ENCODE peak calls at places on chromosomes 4 and X, in seven cellular contexts. One of them, this sample, is unnamed.

GRCh38 chrX:43881410-43882293 is 598 bp downstream of the MAOB start:
- DNase-seq in fibroblast of lung: no peak
- DNase-seq in psoas muscle: peak
- DNase-seq in K562: no peak
- DNase-seq in GM12864: no peak
- DNase-seq in hepatocyte: peak
- DNase-seq in breast epithelium: no peak
- DNase-seq in this sample: no peak

GRCh38 chrX:7065473-7065872 is 82.0 kb upstream of the STS start:
- DNase-seq in fibroblast of lung: no peak
- DNase-seq in psoas muscle: no peak
- DNase-seq in K562: no peak
- DNase-seq in GM12864: no peak
- DNase-seq in hepatocyte: no peak
- DNase-seq in breast epithelium: no peak
- DNase-seq in this sample: no peak

GRCh38 chr4:13483142-13484044 is 747 bp downstream of the RAB28 start:
- DNase-seq in fibroblast of lung: peak
- DNase-seq in psoas muscle: peak
- DNase-seq in K562: peak
- DNase-seq in GM12864: no peak
- DNase-seq in hepatocyte: peak
- DNase-seq in breast epithelium: peak
- DNase-seq in this sample: peak

GRCh38 chr4:64326507-64326906 is 82.7 kb downstream of the TECRL start:
- DNase-seq in fibroblast of lung: no peak
- DNase-seq in psoas muscle: no peak
- DNase-seq in K562: no peak
- DNase-seq in GM12864: no peak
- DNase-seq in hepatocyte: no peak
- DNase-seq in breast epithelium: no peak
- DNase-seq in this sample: no peak

GRCh38 chr4:116501954-116502353 is 583.4 kb downstream of the TRAM1L1 start:
- DNase-seq in fibroblast of lung: no peak
- DNase-seq in psoas muscle: no peak
- DNase-seq in K562: peak
- DNase-seq in GM12864: no peak
- DNase-seq in hepatocyte: no peak
- DNase-seq in breast epithelium: no peak
- DNase-seq in this sample: no peak

GRCh38 chr4:146637853-146638800 is 566 bp upstream of the POU4F2 start:
- DNase-seq in fibroblast of lung: no peak
- DNase-seq in psoas muscle: no peak
- DNase-seq in K562: no peak
- DNase-seq in GM12864: no peak
- DNase-seq in hepatocyte: no peak
- DNase-seq in breast epithelium: no peak
- DNase-seq in this sample: no peak

GRCh38 chr4:185464887-185465286 is 6.6 kb downstream of the CCDC110 start:
- DNase-seq in fibroblast of lung: no peak
- DNase-seq in psoas muscle: no peak
- DNase-seq in K562: no peak
- DNase-seq in GM12864: no peak
- DNase-seq in hepatocyte: no peak
- DNase-seq in breast epithelium: no peak
- DNase-seq in this sample: no peak

GRCh38 chrX:149374751-149375150 is 130.4 kb downstream of the IDS start:
- DNase-seq in fibroblast of lung: peak
- DNase-seq in psoas muscle: no peak
- DNase-seq in K562: no peak
- DNase-seq in GM12864: no peak
- DNase-seq in hepatocyte: no peak
- DNase-seq in breast epithelium: no peak
- DNase-seq in this sample: no peak

GRCh38 chr4:74120086-74120485 is 21.1 kb upstream of the CXCL2 start:
- DNase-seq in fibroblast of lung: no peak
- DNase-seq in psoas muscle: no peak
- DNase-seq in K562: no peak
- DNase-seq in GM12864: no peak
- DNase-seq in hepatocyte: no peak
- DNase-seq in breast epithelium: no peak
- DNase-seq in this sample: no peak

GRCh38 chr4:80264825-80265224 is 1.6 kb upstream of the FGF5 start:
- DNase-seq in fibroblast of lung: no peak
- DNase-seq in psoas muscle: no peak
- DNase-seq in K562: no peak
- DNase-seq in GM12864: no peak
- DNase-seq in hepatocyte: no peak
- DNase-seq in breast epithelium: no peak
- DNase-seq in this sample: no peak
- TF ChIP-seq CTCF in fibroblast of lung: no peak
- TF ChIP-seq CTCF in psoas muscle: no peak
- TF ChIP-seq CTCF in K562: no peak
- TF ChIP-seq CTCF in GM12864: no peak
- TF ChIP-seq CTCF in hepatocyte: no peak
- TF ChIP-seq CTCF in breast epithelium: no peak
- TF ChIP-seq CTCF in this sample: no peak

GRCh38 chr4:123862812-123863211 is 466.2 kb downstream of the SPRY1 start:
- DNase-seq in fibroblast of lung: no peak
- DNase-seq in psoas muscle: no peak
- DNase-seq in K562: no peak
- DNase-seq in GM12864: no peak
- DNase-seq in hepatocyte: no peak
- DNase-seq in breast epithelium: no peak
- DNase-seq in this sample: no peak

GRCh38 chr4:123853651-123854050 is 457.1 kb downstream of the SPRY1 start:
- DNase-seq in fibroblast of lung: no peak
- DNase-seq in psoas muscle: no peak
- DNase-seq in K562: no peak
- DNase-seq in GM12864: no peak
- DNase-seq in hepatocyte: no peak
- DNase-seq in breast epithelium: no peak
- DNase-seq in this sample: no peak

GRCh38 chr4:123851521-123851920 is 454.9 kb downstream of the SPRY1 start:
- DNase-seq in fibroblast of lung: no peak
- DNase-seq in psoas muscle: no peak
- DNase-seq in K562: no peak
- DNase-seq in GM12864: no peak
- DNase-seq in hepatocyte: no peak
- DNase-seq in breast epithelium: no peak
- DNase-seq in this sample: no peak

GRCh38 chr4:123858465-123858864 is 461.9 kb downstream of the SPRY1 start:
- DNase-seq in fibroblast of lung: no peak
- DNase-seq in psoas muscle: no peak
- DNase-seq in K562: no peak
- DNase-seq in GM12864: no peak
- DNase-seq in hepatocyte: no peak
- DNase-seq in breast epithelium: no peak
- DNase-seq in this sample: no peak

DNA sequence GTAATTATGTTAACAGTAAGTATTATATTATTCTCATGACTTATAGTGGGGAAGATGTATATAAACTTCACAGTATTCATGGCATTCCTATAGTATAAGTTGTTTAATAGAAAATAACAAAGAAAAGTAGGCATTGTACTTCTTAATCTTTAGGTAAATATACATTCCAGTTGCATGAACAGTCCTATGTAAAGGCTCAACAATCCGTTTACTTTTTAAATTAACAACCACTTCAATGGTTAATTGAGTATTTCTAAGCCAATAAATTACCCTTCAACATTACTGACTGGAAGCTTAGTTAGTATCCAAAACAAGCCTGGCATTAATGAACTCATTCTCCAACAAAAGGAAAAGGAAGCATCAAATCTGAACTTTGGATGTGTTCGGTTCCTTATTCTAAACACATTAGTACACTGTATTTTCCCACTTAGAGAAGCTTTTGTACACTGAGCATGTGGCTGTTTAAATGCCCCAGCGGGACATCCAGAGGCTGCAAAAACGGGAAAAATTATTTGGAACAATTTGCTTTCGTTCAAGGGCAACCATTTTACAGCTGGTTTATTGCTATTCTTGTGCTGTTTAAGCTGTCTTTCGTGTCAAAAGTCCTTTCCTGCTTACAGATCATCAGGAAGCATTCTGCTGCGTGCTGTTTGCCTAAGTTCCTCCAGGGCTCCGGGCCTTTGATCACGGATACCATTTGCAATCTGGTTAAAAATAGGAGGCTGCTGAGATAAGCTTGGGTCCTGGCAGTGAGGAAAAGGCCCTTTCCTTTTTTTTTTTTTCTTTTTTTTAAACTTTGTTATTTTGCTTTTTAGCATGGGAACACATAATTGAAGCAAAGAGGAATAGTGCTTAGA is 460.3 kb downstream of the SPRY1 start:
- DNase-seq in fibroblast of lung: peak
- DNase-seq in psoas muscle: peak
- DNase-seq in K562: no peak
- DNase-seq in GM12864: no peak
- DNase-seq in hepatocyte: peak
- DNase-seq in breast epithelium: no peak
- DNase-seq in this sample: peak
- H3K4me3 ChIP-seq in fibroblast of lung: no peak
- H3K4me3 ChIP-seq in psoas muscle: peak
- H3K4me3 ChIP-seq in K562: no peak
- H3K4me3 ChIP-seq in GM12864: no peak
- H3K4me3 ChIP-seq in hepatocyte: no peak
- H3K4me3 ChIP-seq in breast epithelium: no peak
- H3K4me3 ChIP-seq in this sample: no peak

GRCh38 chrX:76127341-76127740 is 45.5 kb upstream of the PBDC1 start:
- DNase-seq in fibroblast of lung: no peak
- DNase-seq in psoas muscle: no peak
- DNase-seq in K562: peak
- DNase-seq in GM12864: no peak
- DNase-seq in hepatocyte: peak
- DNase-seq in breast epithelium: no peak
- DNase-seq in this sample: no peak
- TF ChIP-seq CTCF in fibroblast of lung: no peak
- TF ChIP-seq CTCF in psoas muscle: no peak
- TF ChIP-seq CTCF in K562: no peak
- TF ChIP-seq CTCF in GM12864: peak
- TF ChIP-seq CTCF in hepatocyte: peak
- TF ChIP-seq CTCF in breast epithelium: no peak
- TF ChIP-seq CTCF in this sample: peak

DNA sequence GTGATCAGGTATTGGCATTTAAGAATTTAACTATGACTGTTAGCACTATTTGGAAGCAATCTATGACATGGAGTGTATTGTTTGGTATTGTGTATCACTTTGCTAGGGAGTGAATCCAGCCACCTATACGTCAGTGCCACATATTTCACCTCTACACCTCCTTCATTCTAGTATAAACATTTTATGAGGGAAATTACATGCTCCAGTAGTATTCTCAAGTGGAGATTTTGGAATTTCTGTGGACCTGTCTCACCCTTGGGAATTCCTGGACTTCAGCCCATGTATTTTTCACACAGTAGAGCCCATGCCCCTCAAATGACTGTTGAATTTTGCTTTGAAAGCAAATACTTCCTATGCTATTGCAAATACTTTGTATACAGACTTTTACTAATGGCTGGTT is 11.3 kb downstream of the BST1 start:
- DNase-seq in fibroblast of lung: peak
- DNase-seq in psoas muscle: no peak
- DNase-seq in K562: no peak
- DNase-seq in GM12864: no peak
- DNase-seq in hepatocyte: no peak
- DNase-seq in breast epithelium: no peak
- DNase-seq in this sample: no peak
- H3K4me3 ChIP-seq in fibroblast of lung: no peak
- H3K4me3 ChIP-seq in psoas muscle: no peak
- H3K4me3 ChIP-seq in K562: no peak
- H3K4me3 ChIP-seq in GM12864: no peak
- H3K4me3 ChIP-seq in hepatocyte: no peak
- H3K4me3 ChIP-seq in breast epithelium: no peak
- H3K4me3 ChIP-seq in this sample: no peak